ENCODE peak calls at places on chromosomes 5 and 9, in seven cellular contexts. A is stimulated activated CD4-positive, alpha-beta T cell treated with anti-CD3 and anti-CD28 coated beads, TNF-alpha, amount 100 ng/mL, for 24 hours; I is H9; J is A172; L is activated CD4-positive, alpha-beta T cell treated with anti-CD3 and anti-CD28 coated beads, Interleukin-2, amount 50 U/mL, for 24 hours; P is heart right ventricle; V is T-cell. N is an unnamed sample.

GRCh38 chr5:133817456-133817855 is 151.0 kb downstream of the C5orf15 start:
- DNase-seq in P (no peak), L (no peak), I (no peak), J (no peak), A (no peak), V (no peak), N (no peak)

GRCh38 chr5:34591723-34592122 is 64.4 kb upstream of the RAI14 start:
- DNase-seq in P (no peak), A (no peak), I (no peak), J (no peak), L (no peak), V (no peak), N (no peak)

GRCh38 chr9:110432253-110432652 is 94.6 kb upstream of the TXNDC8 start:
- DNase-seq in V (no peak), A (no peak), I (no peak), L (no peak), J (peak; percentile 19), P (no peak), N (no peak)

GRCh38 chr9:90285946-90286345 is 356.7 kb downstream of the DIRAS2 start:
- DNase-seq in V (no peak), A (no peak), L (no peak), J (no peak), P (no peak), I (no peak), N (no peak)

GRCh38 chr9:129208191-129209091 is 30.4 kb upstream of the IER5L start:
- DNase-seq in P (no peak), I (peak; percentile 93), L (no peak), J (no peak), A (no peak), V (no peak), N (peak; percentile 42)

GRCh38 chr9:133102190-133103021 is 18.6 kb downstream of the RALGDS start:
- DNase-seq in V (no peak), J (no peak), I (no peak), L (no peak), A (no peak), P (no peak), N (peak; percentile 76)

GRCh38 chr5:126718246-126718868 is 58.6 kb upstream of the LMNB1 start:
- DNase-seq in V (no peak), J (no peak), L (no peak), I (peak; percentile 67), P (no peak), A (no peak), N (no peak)

GRCh38 chr5:151682240-151682639 is 4.5 kb downstream of the SPARC start:
- DNase-seq in A (no peak), L (no peak), J (peak; percentile 74), V (no peak), P (no peak), I (no peak), N (no peak)

GRCh38 chr5:158409507-158409906 is 550.6 kb upstream of the CLINT1 start:
- DNase-seq in P (no peak), I (no peak), L (no peak), J (no peak), V (no peak), A (no peak), N (no peak)

GRCh38 chr5:175487514-175488222 is 9.3 kb downstream of the SFXN1 start:
- DNase-seq in A (no peak), I (no peak), L (no peak), P (no peak), J (no peak), V (no peak), N (no peak)

GRCh38 chr9:127634021-127634420 is 21.9 kb downstream of the STXBP1 start:
- DNase-seq in V (no peak), J (no peak), I (no peak), L (no peak), A (no peak), P (no peak), N (no peak)

GRCh38 chr5:151686673-151687378 is at the start of gene SPARC:
- DNase-seq in A (no peak), L (no peak), J (peak; percentile 98), I (peak; percentile 90), P (peak; percentile 75), V (no peak), N (peak; percentile 82)

GRCh38 chr5:116273458-116274242 is 188.8 kb downstream of the COMMD10 start:
- DNase-seq in L (no peak), I (no peak), V (no peak), P (no peak), A (no peak), J (no peak), N (no peak)

GRCh38 chr9:131043097-131043496 is 34.1 kb downstream of the LAMC3 start:
- DNase-seq in A (no peak), I (no peak), J (no peak), V (no peak), L (no peak), P (no peak), N (peak; percentile 22)